ENCODE peak calls at places on chromosomes 2 and 18, in seven cellular contexts. One of them, this sample, is unnamed.
A peak's percentile ranks its signal among the peaks of the same experiment; 100 is the strongest.

GRCh38 chr2:85865539-85866164 is 23.1 kb downstream of the ST3GAL5 start:
- DNase-seq in pancreas: no peak
- DNase-seq in breast epithelium: no peak
- DNase-seq in OCI-LY7: no peak
- DNase-seq in kidney: no peak
- DNase-seq in astrocyte: peak; percentile 92
- DNase-seq in left ventricle myocardium inferior: no peak
- DNase-seq in this sample: no peak

GRCh38 chr2:13113016-13113415 is 396.3 kb downstream of the TRIB2 start:
- DNase-seq in kidney: no peak
- DNase-seq in OCI-LY7: no peak
- DNase-seq in left ventricle myocardium inferior: no peak
- DNase-seq in pancreas: no peak
- DNase-seq in breast epithelium: no peak
- DNase-seq in astrocyte: no peak
- DNase-seq in this sample: no peak

GRCh38 chr2:136117391-136117841 is 533 bp downstream of the CXCR4 start:
- DNase-seq in astrocyte: peak; percentile 36
- DNase-seq in left ventricle myocardium inferior: peak; percentile 47
- DNase-seq in OCI-LY7: peak; percentile 71
- DNase-seq in kidney: peak; percentile 89
- DNase-seq in pancreas: peak; percentile 30
- DNase-seq in breast epithelium: no peak
- DNase-seq in this sample: peak; percentile 45

GRCh38 chr2:112150447-112150846 is 12.3 kb downstream of the FBLN7 start:
- DNase-seq in pancreas: no peak
- DNase-seq in breast epithelium: peak; percentile 48
- DNase-seq in OCI-LY7: no peak
- DNase-seq in kidney: peak; percentile 80
- DNase-seq in left ventricle myocardium inferior: no peak
- DNase-seq in astrocyte: peak; percentile 89
- DNase-seq in this sample: no peak

GRCh38 chr2:118047273-118047898 is 33.5 kb upstream of the CCDC93 start:
- DNase-seq in kidney: no peak
- DNase-seq in left ventricle myocardium inferior: no peak
- DNase-seq in pancreas: no peak
- DNase-seq in astrocyte: peak; percentile 82
- DNase-seq in breast epithelium: no peak
- DNase-seq in OCI-LY7: no peak
- DNase-seq in this sample: no peak

GRCh38 chr2:241708879-241709278 is 7.0 kb downstream of the ING5 start:
- DNase-seq in pancreas: no peak
- DNase-seq in left ventricle myocardium inferior: no peak
- DNase-seq in OCI-LY7: no peak
- DNase-seq in breast epithelium: no peak
- DNase-seq in kidney: no peak
- DNase-seq in astrocyte: no peak
- DNase-seq in this sample: no peak

GRCh38 chr18:57050314-57050949 is 96.5 kb upstream of the BOD1L2 start:
- DNase-seq in astrocyte: no peak
- DNase-seq in kidney: no peak
- DNase-seq in OCI-LY7: no peak
- DNase-seq in breast epithelium: no peak
- DNase-seq in left ventricle myocardium inferior: no peak
- DNase-seq in pancreas: no peak
- DNase-seq in this sample: no peak

GRCh38 chr2:232230557-232230956 is 148.0 kb upstream of the ALPP start:
- DNase-seq in kidney: no peak
- DNase-seq in breast epithelium: no peak
- DNase-seq in left ventricle myocardium inferior: no peak
- DNase-seq in pancreas: no peak
- DNase-seq in astrocyte: no peak
- DNase-seq in OCI-LY7: peak; percentile 52
- DNase-seq in this sample: peak; percentile 33

GRCh38 chr2:18167871-18168270 is 289.4 kb downstream of the KCNS3 start:
- DNase-seq in pancreas: no peak
- DNase-seq in left ventricle myocardium inferior: no peak
- DNase-seq in astrocyte: peak; percentile 40
- DNase-seq in kidney: no peak
- DNase-seq in breast epithelium: no peak
- DNase-seq in OCI-LY7: no peak
- DNase-seq in this sample: no peak

GRCh38 chr2:182129188-182129707 is 143.6 kb downstream of the PPP1R1C start:
- DNase-seq in pancreas: no peak
- DNase-seq in astrocyte: no peak
- DNase-seq in left ventricle myocardium inferior: no peak
- DNase-seq in kidney: no peak
- DNase-seq in OCI-LY7: no peak
- DNase-seq in breast epithelium: no peak
- DNase-seq in this sample: no peak

GRCh38 chr2:125267683-125268082 is 1242.6 kb downstream of the CNTNAP5 start:
- DNase-seq in astrocyte: no peak
- DNase-seq in pancreas: no peak
- DNase-seq in breast epithelium: no peak
- DNase-seq in kidney: no peak
- DNase-seq in OCI-LY7: no peak
- DNase-seq in left ventricle myocardium inferior: no peak
- DNase-seq in this sample: no peak

GRCh38 chr18:77114564-77115391 is 17.8 kb downstream of the MBP start:
- DNase-seq in breast epithelium: peak; percentile 94
- DNase-seq in left ventricle myocardium inferior: peak; percentile 87
- DNase-seq in astrocyte: peak; percentile 65
- DNase-seq in pancreas: peak; percentile 92
- DNase-seq in OCI-LY7: no peak
- DNase-seq in kidney: peak; percentile 97
- DNase-seq in this sample: no peak

GRCh38 chr2:226622484-226622883 is 177.1 kb downstream of the IRS1 start:
- DNase-seq in kidney: no peak
- DNase-seq in breast epithelium: no peak
- DNase-seq in left ventricle myocardium inferior: no peak
- DNase-seq in OCI-LY7: no peak
- DNase-seq in astrocyte: no peak
- DNase-seq in pancreas: no peak
- DNase-seq in this sample: no peak

GRCh38 chr2:85393836-85394235 is 16.3 kb downstream of the CAPG start:
- DNase-seq in OCI-LY7: no peak
- DNase-seq in kidney: no peak
- DNase-seq in astrocyte: no peak
- DNase-seq in left ventricle myocardium inferior: no peak
- DNase-seq in pancreas: no peak
- DNase-seq in breast epithelium: no peak
- DNase-seq in this sample: no peak

GRCh38 chr2:216721141-216721540 is 25.8 kb upstream of the IGFBP5 start:
- DNase-seq in left ventricle myocardium inferior: no peak
- DNase-seq in kidney: no peak
- DNase-seq in pancreas: no peak
- DNase-seq in OCI-LY7: no peak
- DNase-seq in breast epithelium: no peak
- DNase-seq in astrocyte: no peak
- DNase-seq in this sample: no peak

GRCh38 chr18:5295231-5295920 is at the start of gene ZBTB14:
- DNase-seq in OCI-LY7: peak; percentile 79
- DNase-seq in kidney: peak; percentile 87
- DNase-seq in astrocyte: peak; percentile 19
- DNase-seq in pancreas: peak; percentile 70
- DNase-seq in left ventricle myocardium inferior: peak; percentile 70
- DNase-seq in breast epithelium: peak; percentile 27
- DNase-seq in this sample: peak; percentile 56

GRCh38 chr2:40485319-40485718 is 33.4 kb upstream of the SLC8A1 start:
- DNase-seq in OCI-LY7: no peak
- DNase-seq in breast epithelium: no peak
- DNase-seq in left ventricle myocardium inferior: no peak
- DNase-seq in kidney: no peak
- DNase-seq in pancreas: no peak
- DNase-seq in astrocyte: no peak
- DNase-seq in this sample: no peak

GRCh38 chr2:117085719-117086118 is 728.8 kb upstream of the DDX18 start:
- DNase-seq in breast epithelium: no peak
- DNase-seq in OCI-LY7: no peak
- DNase-seq in pancreas: no peak
- DNase-seq in kidney: no peak
- DNase-seq in astrocyte: no peak
- DNase-seq in left ventricle myocardium inferior: no peak
- DNase-seq in this sample: no peak

GRCh38 chr2:176137883-176138282 is 8.4 kb downstream of the HOXD8 start:
- DNase-seq in pancreas: no peak
- DNase-seq in OCI-LY7: no peak
- DNase-seq in left ventricle myocardium inferior: no peak
- DNase-seq in kidney: peak; percentile 39
- DNase-seq in astrocyte: no peak
- DNase-seq in breast epithelium: no peak
- DNase-seq in this sample: no peak

GRCh38 chr2:236644502-236644911 is 74.9 kb downstream of the ACKR3 start:
- DNase-seq in kidney: peak; percentile 29
- DNase-seq in breast epithelium: peak; percentile 13
- DNase-seq in pancreas: peak; percentile 6
- DNase-seq in OCI-LY7: no peak
- DNase-seq in astrocyte: no peak
- DNase-seq in left ventricle myocardium inferior: no peak
- DNase-seq in this sample: no peak

DNA sequence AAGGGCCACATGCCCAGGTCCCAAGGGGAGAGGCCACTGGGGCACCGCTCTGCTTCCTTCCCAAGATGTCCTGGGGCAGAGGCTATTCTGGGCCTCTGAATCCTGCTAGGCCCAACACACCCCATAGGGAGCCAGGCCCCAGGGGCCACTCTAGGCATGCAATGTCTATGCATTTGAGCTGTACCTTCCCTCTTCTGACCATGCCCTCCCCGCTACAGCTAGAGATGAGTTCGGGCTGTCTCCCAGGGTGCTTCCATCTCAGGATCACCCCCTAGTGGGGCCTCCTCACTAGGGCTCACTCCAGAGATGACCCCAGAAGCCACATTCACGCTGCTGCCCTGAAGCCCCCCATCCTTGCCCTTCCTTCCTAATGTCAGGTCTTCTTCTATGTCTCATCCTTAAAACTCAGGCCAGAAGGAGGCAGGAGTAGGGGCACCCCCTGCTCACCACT is 54.4 kb downstream of the TNS1 start:
- DNase-seq in pancreas: no peak
- DNase-seq in left ventricle myocardium inferior: no peak
- DNase-seq in OCI-LY7: no peak
- DNase-seq in astrocyte: no peak
- DNase-seq in kidney: no peak
- DNase-seq in breast epithelium: no peak
- DNase-seq in this sample: peak; percentile 6
- TF ChIP-seq CTCF in pancreas: no peak
- TF ChIP-seq CTCF in left ventricle myocardium inferior: no peak
- TF ChIP-seq CTCF in OCI-LY7: no peak
- TF ChIP-seq CTCF in astrocyte: no peak
- TF ChIP-seq CTCF in kidney: no peak
- TF ChIP-seq CTCF in breast epithelium: no peak
- TF ChIP-seq CTCF in this sample: no peak

GRCh38 chr18:79789091-79789891 is 8.4 kb upstream of the KCNG2 start:
- DNase-seq in left ventricle myocardium inferior: no peak
- DNase-seq in astrocyte: no peak
- DNase-seq in pancreas: no peak
- DNase-seq in OCI-LY7: no peak
- DNase-seq in kidney: peak; percentile 66
- DNase-seq in breast epithelium: no peak
- DNase-seq in this sample: no peak

GRCh38 chr18:79786304-79786703 is 11.4 kb upstream of the KCNG2 start:
- DNase-seq in breast epithelium: no peak
- DNase-seq in pancreas: no peak
- DNase-seq in kidney: peak; percentile 44
- DNase-seq in astrocyte: no peak
- DNase-seq in left ventricle myocardium inferior: no peak
- DNase-seq in OCI-LY7: no peak
- DNase-seq in this sample: no peak

GRCh38 chr18:79788096-79789085 is 9.3 kb upstream of the KCNG2 start:
- DNase-seq in OCI-LY7: no peak
- DNase-seq in astrocyte: no peak
- DNase-seq in breast epithelium: no peak
- DNase-seq in pancreas: no peak
- DNase-seq in kidney: peak; percentile 69
- DNase-seq in left ventricle myocardium inferior: no peak
- DNase-seq in this sample: no peak

GRCh38 chr18:79786781-79787526 is 10.8 kb upstream of the KCNG2 start:
- DNase-seq in astrocyte: no peak
- DNase-seq in breast epithelium: no peak
- DNase-seq in OCI-LY7: no peak
- DNase-seq in kidney: peak; percentile 53
- DNase-seq in pancreas: no peak
- DNase-seq in left ventricle myocardium inferior: no peak
- DNase-seq in this sample: no peak

GRCh38 chr18:79787527-79788095 is 10.1 kb upstream of the KCNG2 start:
- DNase-seq in left ventricle myocardium inferior: no peak
- DNase-seq in OCI-LY7: no peak
- DNase-seq in breast epithelium: no peak
- DNase-seq in astrocyte: no peak
- DNase-seq in pancreas: no peak
- DNase-seq in kidney: no peak
- DNase-seq in this sample: no peak
- H3K4me3 ChIP-seq in left ventricle myocardium inferior: peak overlapping the region; percentile 56
- H3K4me3 ChIP-seq in OCI-LY7: no peak overlapping the region
- H3K4me3 ChIP-seq in breast epithelium: no peak overlapping the region
- H3K4me3 ChIP-seq in astrocyte: no peak overlapping the region
- H3K4me3 ChIP-seq in pancreas: no peak overlapping the region
- H3K4me3 ChIP-seq in kidney: no peak overlapping the region
- H3K4me3 ChIP-seq in this sample: no peak overlapping the region

GRCh38 chr2:135052997-135053474 is 944 bp downstream of the RAB3GAP1 start:
- DNase-seq in left ventricle myocardium inferior: no peak
- DNase-seq in kidney: no peak
- DNase-seq in pancreas: no peak
- DNase-seq in astrocyte: peak; percentile 4
- DNase-seq in breast epithelium: no peak
- DNase-seq in OCI-LY7: peak; percentile 7
- DNase-seq in this sample: no peak

GRCh38 chr2:135059577-135059976 is 7.5 kb downstream of the RAB3GAP1 start:
- DNase-seq in pancreas: no peak
- DNase-seq in astrocyte: no peak
- DNase-seq in OCI-LY7: no peak
- DNase-seq in breast epithelium: no peak
- DNase-seq in left ventricle myocardium inferior: no peak
- DNase-seq in kidney: no peak
- DNase-seq in this sample: no peak

GRCh38 chr2:135052042-135052876 is at the start of gene RAB3GAP1:
- DNase-seq in pancreas: peak; percentile 79
- DNase-seq in breast epithelium: peak; percentile 73
- DNase-seq in astrocyte: peak; percentile 80
- DNase-seq in OCI-LY7: peak; percentile 86
- DNase-seq in left ventricle myocardium inferior: peak; percentile 73
- DNase-seq in kidney: peak; percentile 91
- DNase-seq in this sample: peak; percentile 63

GRCh38 chr2:135055182-135055786 is 3.2 kb downstream of the RAB3GAP1 start:
- DNase-seq in left ventricle myocardium inferior: no peak
- DNase-seq in breast epithelium: no peak
- DNase-seq in OCI-LY7: no peak
- DNase-seq in kidney: no peak
- DNase-seq in astrocyte: peak; percentile 80
- DNase-seq in pancreas: no peak
- DNase-seq in this sample: no peak

GRCh38 chr2:135056790-135057189 is 4.7 kb downstream of the RAB3GAP1 start:
- DNase-seq in OCI-LY7: peak; percentile 70
- DNase-seq in pancreas: no peak
- DNase-seq in astrocyte: no peak
- DNase-seq in breast epithelium: no peak
- DNase-seq in kidney: no peak
- DNase-seq in left ventricle myocardium inferior: no peak
- DNase-seq in this sample: no peak
- H3K36me3 ChIP-seq in OCI-LY7: peaks cover 78% of the 10 kb centered on the region
- H3K36me3 ChIP-seq in pancreas: no peaks in the 10 kb centered on the region
- H3K36me3 ChIP-seq in astrocyte: peaks cover 8% of the 10 kb centered on the region
- H3K36me3 ChIP-seq in breast epithelium: no peaks in the 10 kb centered on the region
- H3K36me3 ChIP-seq in kidney: peaks cover 5% of the 10 kb centered on the region
- H3K36me3 ChIP-seq in left ventricle myocardium inferior: peaks cover 17% of the 10 kb centered on the region
- H3K36me3 ChIP-seq in this sample: no peaks in the 10 kb centered on the region

GRCh38 chr2:55115795-55116597 is 65.7 kb upstream of the RTN4 start:
- DNase-seq in kidney: no peak
- DNase-seq in astrocyte: peak; percentile 67
- DNase-seq in breast epithelium: no peak
- DNase-seq in left ventricle myocardium inferior: no peak
- DNase-seq in pancreas: no peak
- DNase-seq in OCI-LY7: no peak
- DNase-seq in this sample: no peak
- TF ChIP-seq CTCF in kidney: no peak
- TF ChIP-seq CTCF in astrocyte: no peak
- TF ChIP-seq CTCF in breast epithelium: no peak
- TF ChIP-seq CTCF in left ventricle myocardium inferior: no peak
- TF ChIP-seq CTCF in pancreas: no peak
- TF ChIP-seq CTCF in OCI-LY7: no peak
- TF ChIP-seq CTCF in this sample: no peak

This sample was measured in BE2C.